ENCODE peak calls at places on chromosomes 13 and 19, in seven cellular contexts. Y is cardiac muscle cell, I is left ventricle myocardium inferior, B is esophagus muscularis mucosa, A is upper lobe of left lung, F is heart right ventricle, O is left lung. M is an unnamed sample. For H3K4me1, the result is how much of the 10 kb centered on the place peaks cover.

GRCh38 chr13:98927954-98928927 is 49.6 kb downstream of the DOCK9 start:
- DNase-seq in Y (peak), I (no peak), B (peak), A (no peak), F (peak), O (no peak), M (no peak)

GRCh38 chr13:35992964-35993363 is 138.2 kb downstream of the DCLK1 start:
- DNase-seq in Y (peak), I (no peak), B (no peak), A (no peak), F (no peak), O (no peak), M (no peak)

GRCh38 chr13:106161186-106161585 is 374.3 kb downstream of the EFNB2 start:
- DNase-seq in Y (peak), I (no peak), B (no peak), A (no peak), F (no peak), O (no peak), M (no peak)

GRCh38 chr19:4415352-4415751 is 12.9 kb downstream of the CHAF1A start:
- DNase-seq in Y (peak), I (no peak), B (no peak), A (no peak), F (no peak), O (no peak), M (no peak)

GRCh38 chr13:112445411-112446271 is 69.5 kb downstream of the SPACA7 start:
- DNase-seq in Y (no peak), I (no peak), B (no peak), A (no peak), F (no peak), O (no peak), M (no peak)

GRCh38 chr19:45881909-45882528 is 3.9 kb downstream of the IRF2BP1 start:
- DNase-seq in Y (no peak), I (no peak), B (no peak), A (no peak), F (no peak), O (no peak), M (no peak)

GRCh38 chr13:24214528-24214927 is 54.0 kb downstream of the SPATA13 start:
- DNase-seq in Y (no peak), I (no peak), B (no peak), A (no peak), F (no peak), O (no peak), M (no peak)

GRCh38 chr13:75838366-75839017 is 202.4 kb downstream of the LMO7 start:
- DNase-seq in Y (no peak), I (no peak), B (no peak), A (no peak), F (no peak), O (no peak), M (peak)

GRCh38 chr19:13339869-13340268 is 166.4 kb downstream of the CACNA1A start:
- DNase-seq in Y (no peak), I (no peak), B (no peak), A (no peak), F (no peak), O (no peak), M (no peak)

GRCh38 chr19:50537769-50538230 is 24.1 kb upstream of the ASPDH start:
- DNase-seq in Y (peak), I (peak), B (no peak), A (peak), F (peak), O (peak), M (peak)

GRCh38 chr19:42965204-42965603 is 28.2 kb upstream of the PSG7 start:
- DNase-seq in Y (no peak), I (no peak), B (no peak), A (no peak), F (no peak), O (no peak), M (no peak)

GRCh38 chr13:101317986-101318523 is 98.3 kb downstream of the NALCN start:
- DNase-seq in Y (no peak), I (no peak), B (no peak), A (peak), F (no peak), O (no peak), M (no peak)

GRCh38 chr13:22596157-22596863 is 584.5 kb upstream of the SGCG start:
- DNase-seq in Y (peak), I (no peak), B (no peak), A (no peak), F (no peak), O (no peak), M (no peak)

GRCh38 chr19:58586131-58586765 is 13.1 kb upstream of the MZF1 start:
- DNase-seq in Y (no peak), I (no peak), B (no peak), A (no peak), F (no peak), O (no peak), M (no peak)

GRCh38 chr13:62544928-62545327 is 1129.3 kb upstream of the PCDH20 start:
- DNase-seq in Y (no peak), I (no peak), B (no peak), A (no peak), F (no peak), O (no peak), M (no peak)

GRCh38 chr19:17794731-17795494 is at the start of gene B3GNT3:
- DNase-seq in Y (peak), I (peak), B (no peak), A (peak), F (no peak), O (peak), M (peak)

GRCh38 chr19:35513231-35513974 is at the start of gene DMKN:
- DNase-seq in Y (peak), I (no peak), B (no peak), A (peak), F (no peak), O (no peak), M (no peak)

GRCh38 chr19:41541990-41542584 is 33.9 kb upstream of the CEACAM21 start:
- DNase-seq in Y (peak), I (peak), B (no peak), A (no peak), F (peak), O (peak), M (no peak)

GRCh38 chr13:93559718-93560117 is 333.1 kb downstream of the GPC6 start:
- DNase-seq in Y (peak), I (no peak), B (no peak), A (no peak), F (no peak), O (no peak), M (no peak)

GRCh38 chr13:23986619-23987018 is 89.3 kb upstream of the C1QTNF9B start:
- DNase-seq in Y (peak), I (no peak), B (no peak), A (no peak), F (no peak), O (no peak), M (no peak)

GRCh38 chr13:26246154-26246553 is 7.8 kb upstream of the CDK8 start:
- DNase-seq in Y (no peak), I (no peak), B (no peak), A (no peak), F (no peak), O (no peak), M (no peak)

GRCh38 chr19:56934438-56935090 is 94.0 kb upstream of the PEG3 start:
- DNase-seq in Y (no peak), I (no peak), B (no peak), A (no peak), F (no peak), O (no peak), M (no peak)

GRCh38 chr13:73368608-73369007 is 309.8 kb downstream of the KLF5 start:
- DNase-seq in Y (no peak), I (no peak), B (no peak), A (no peak), F (no peak), O (no peak), M (peak)

GRCh38 chr13:60162096-60162495 is 1.6 kb downstream of the DIAPH3 start:
- DNase-seq in Y (no peak), I (no peak), B (no peak), A (no peak), F (no peak), O (no peak), M (no peak)

GRCh38 chr19:16023558-16023915 is 52.8 kb upstream of the TPM4 start:
- DNase-seq in Y (no peak), I (no peak), B (no peak), A (peak), F (no peak), O (no peak), M (no peak)

GRCh38 chr13:56907766-56908165 is 233.0 kb upstream of the PRR20A start:
- DNase-seq in Y (no peak), I (no peak), B (no peak), A (no peak), F (no peak), O (no peak), M (no peak)

GRCh38 chr19:3365447-3366103 is 808 bp upstream of the NFIC start:
- DNase-seq in Y (peak), I (peak), B (no peak), A (peak), F (peak), O (peak), M (peak)

GRCh38 chr13:38366954-38367645 is 17.4 kb downstream of the UFM1 start:
- DNase-seq in Y (peak), I (no peak), B (no peak), A (no peak), F (no peak), O (no peak), M (no peak)

GRCh38 chr19:4694211-4694987 is 24.3 kb upstream of the MYDGF start:
- DNase-seq in Y (peak), I (peak), B (no peak), A (no peak), F (no peak), O (peak), M (peak)

GRCh38 chr13:113152894-113153809 is 5.3 kb upstream of the PROZ start:
- DNase-seq in Y (peak), I (peak), B (no peak), A (peak), F (peak), O (peak), M (peak)

GRCh38 chr19:40671404-40671803 is 19.0 kb downstream of the NUMBL start:
- DNase-seq in Y (no peak), I (peak), B (no peak), A (no peak), F (peak), O (no peak), M (no peak)

GRCh38 chr19:33191501-33191900 is 2.6 kb upstream of the LRP3 start:
- DNase-seq in Y (no peak), I (no peak), B (no peak), A (no peak), F (no peak), O (no peak), M (no peak)

GRCh38 chr13:25848822-25849740 is 202.7 kb downstream of the SHISA2 start:
- DNase-seq in Y (no peak), I (no peak), B (no peak), A (no peak), F (no peak), O (no peak), M (no peak)

DNA sequence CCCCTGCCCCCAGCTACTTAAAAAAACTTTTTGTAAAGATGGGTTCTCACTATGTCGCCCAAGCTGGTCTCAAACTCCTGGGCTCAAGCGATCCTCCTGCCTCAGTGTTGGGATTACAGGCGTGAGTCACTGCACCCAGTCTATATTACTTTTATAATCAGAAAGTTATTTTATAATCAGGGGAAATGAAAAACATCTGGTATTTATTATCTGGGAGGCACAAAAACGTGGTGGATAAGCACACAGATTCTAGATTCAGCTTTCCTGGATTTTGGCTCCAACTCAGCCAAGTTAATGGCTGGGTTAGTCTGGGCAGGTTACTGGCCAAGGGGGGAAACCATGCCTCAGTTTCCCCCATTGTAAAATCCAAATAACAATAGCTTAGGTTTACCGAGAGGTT is 24.7 kb downstream of the KEAP1 start:
- DNase-seq in Y (no peak), I (no peak), B (no peak), A (no peak), F (no peak), O (no peak), M (no peak)
- H3K4me1 ChIP-seq in Y (under half), I (under half), B (under half), A (under half), F (under half), O (under half), M (under half)

DNA sequence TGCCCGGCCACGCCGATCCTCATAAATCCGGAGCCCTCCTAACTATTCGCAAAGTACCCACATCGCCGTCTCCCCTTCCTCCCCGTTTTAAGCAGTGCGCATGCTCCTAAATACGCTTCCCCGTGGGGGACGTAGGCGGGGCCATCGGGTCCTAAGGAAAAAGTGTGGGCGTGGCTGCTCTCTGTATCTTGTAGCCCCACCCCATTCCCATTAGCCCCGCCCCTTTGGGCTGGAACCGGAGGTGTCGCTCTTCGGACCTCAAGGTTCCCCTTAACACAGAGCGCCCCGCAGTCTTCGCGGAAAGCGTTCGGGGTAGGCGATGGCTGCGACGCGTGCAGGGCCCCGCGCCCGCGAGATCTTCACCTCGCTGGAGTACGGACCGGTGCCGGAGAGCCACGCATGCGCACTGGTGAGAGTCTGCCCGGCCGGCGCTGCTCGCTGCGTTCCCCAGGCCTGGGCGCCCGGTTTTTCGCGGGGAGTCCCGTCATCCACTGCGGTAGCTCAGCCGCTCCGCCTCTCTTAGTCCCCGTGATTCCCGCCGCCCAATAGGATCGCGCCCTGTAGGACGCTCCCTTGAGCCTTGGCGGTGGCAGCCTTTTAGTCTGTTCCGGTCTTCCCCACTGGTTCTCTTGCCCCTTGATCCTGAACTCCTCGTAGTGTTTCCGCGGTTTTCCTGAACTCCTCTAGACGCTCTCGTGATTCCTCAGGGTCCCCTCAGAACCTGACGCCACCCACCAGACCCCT is at the start of gene ALDH16A1:
- DNase-seq in Y (peak), I (peak), B (peak), A (peak), F (peak), O (peak), M (peak)
- H3K4me1 ChIP-seq in Y (under half), I (half or more), B (under half), A (under half), F (under half), O (under half), M (under half)

GRCh38 chr19:6740589-6741348 is 1.3 kb downstream of the TRIP10 start:
- DNase-seq in Y (peak), I (peak), B (no peak), A (peak), F (peak), O (peak), M (peak)
- H3K4me1 ChIP-seq in Y (under half), I (half or more), B (half or more), A (half or more), F (half or more), O (under half), M (under half)

GRCh38 chr13:33270906-33271538 is 14.5 kb downstream of the STARD13 start:
- DNase-seq in Y (peak), I (no peak), B (no peak), A (no peak), F (no peak), O (no peak), M (no peak)

GRCh38 chr13:33271759-33272158 is 13.8 kb downstream of the STARD13 start:
- DNase-seq in Y (no peak), I (no peak), B (no peak), A (no peak), F (no peak), O (no peak), M (no peak)

GRCh38 chr13:33275916-33276315 is 9.6 kb downstream of the STARD13 start:
- DNase-seq in Y (peak), I (no peak), B (no peak), A (no peak), F (no peak), O (no peak), M (no peak)

GRCh38 chr13:33274264-33274663 is 11.3 kb downstream of the STARD13 start:
- DNase-seq in Y (no peak), I (no peak), B (no peak), A (no peak), F (no peak), O (no peak), M (no peak)

GRCh38 chr13:33272531-33273124 is 12.9 kb downstream of the STARD13 start:
- DNase-seq in Y (no peak), I (no peak), B (no peak), A (no peak), F (no peak), O (no peak), M (no peak)
- H3K4me1 ChIP-seq in Y (under half), I (half or more), B (half or more), A (half or more), F (half or more), O (under half), M (under half)

GRCh38 chr19:38868551-38868950 is 9.5 kb downstream of the RINL start:
- DNase-seq in Y (no peak), I (no peak), B (no peak), A (no peak), F (no peak), O (no peak), M (no peak)

GRCh38 chr19:38869836-38870607 is 8.1 kb downstream of the RINL start:
- DNase-seq in Y (peak), I (peak), B (no peak), A (peak), F (peak), O (peak), M (peak)

GRCh38 chr19:38869160-38869835 is 8.8 kb downstream of the RINL start:
- DNase-seq in Y (no peak), I (no peak), B (no peak), A (peak), F (no peak), O (no peak), M (no peak)

GRCh38 chr19:38867176-38867780 is 10.8 kb downstream of the RINL start:
- DNase-seq in Y (no peak), I (no peak), B (no peak), A (no peak), F (no peak), O (no peak), M (no peak)

DNA sequence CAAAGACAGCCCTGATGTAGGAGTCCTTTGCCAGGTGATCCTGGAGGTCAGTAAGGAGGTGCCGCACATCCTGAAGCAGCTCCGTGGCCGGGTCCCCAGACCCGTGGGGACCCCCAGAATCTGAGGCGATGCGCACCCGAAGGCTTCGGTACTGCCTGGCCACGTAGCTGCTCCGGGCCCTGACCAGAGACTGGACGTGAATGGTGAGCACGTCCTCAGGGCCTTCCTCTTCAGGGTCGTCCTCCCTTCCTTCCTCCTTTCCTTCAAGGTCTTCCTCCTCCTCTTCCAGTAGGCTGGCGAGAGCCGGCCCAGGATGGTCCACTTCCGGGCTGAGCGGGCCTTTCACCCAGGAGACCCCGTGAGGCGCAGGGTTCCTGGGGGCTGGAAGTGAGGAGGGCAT is 7.5 kb downstream of the RINL start:
- DNase-seq in Y (no peak), I (no peak), B (no peak), A (no peak), F (no peak), O (no peak), M (no peak)
- H3K4me1 ChIP-seq in Y (under half), I (under half), B (under half), A (under half), F (under half), O (under half), M (under half)

M was measured in prostate gland.